ENCODE peak calls at places on chromosomes 16 and 17, in eight cellular contexts. One of them, this sample, is unnamed.

GRCh38 chr16:58087209-58087913 is 41.8 kb downstream of the CFAP20 start:
- DNase-seq in RWPE1: no peak
- DNase-seq in astrocyte of the spinal cord: no peak
- DNase-seq in heart left ventricle: no peak
- DNase-seq in SK-N-SH: no peak
- DNase-seq in heart right ventricle: no peak
- DNase-seq in body of pancreas: no peak
- DNase-seq in activated B cell treated with CpG ODN at 0.5 μM for 24 hours: no peak
- DNase-seq in this sample: no peak

GRCh38 chr17:38958326-38958725 is 8.9 kb downstream of the FBXO47 start:
- DNase-seq in RWPE1: no peak
- DNase-seq in astrocyte of the spinal cord: peak; percentile 43
- DNase-seq in heart left ventricle: no peak
- DNase-seq in SK-N-SH: no peak
- DNase-seq in heart right ventricle: no peak
- DNase-seq in body of pancreas: no peak
- DNase-seq in activated B cell treated with CpG ODN at 0.5 μM for 24 hours: no peak
- DNase-seq in this sample: no peak

GRCh38 chr17:67136191-67137025 is 92.1 kb downstream of the CACNG1 start:
- DNase-seq in RWPE1: no peak
- DNase-seq in astrocyte of the spinal cord: no peak
- DNase-seq in heart left ventricle: no peak
- DNase-seq in SK-N-SH: no peak
- DNase-seq in heart right ventricle: no peak
- DNase-seq in body of pancreas: no peak
- DNase-seq in activated B cell treated with CpG ODN at 0.5 μM for 24 hours: no peak
- DNase-seq in this sample: no peak

GRCh38 chr16:16109453-16110110 is 113.7 kb downstream of the ABCC6 start:
- DNase-seq in RWPE1: no peak
- DNase-seq in astrocyte of the spinal cord: no peak
- DNase-seq in heart left ventricle: no peak
- DNase-seq in SK-N-SH: no peak
- DNase-seq in heart right ventricle: no peak
- DNase-seq in body of pancreas: peak; percentile 59
- DNase-seq in activated B cell treated with CpG ODN at 0.5 μM for 24 hours: no peak
- DNase-seq in this sample: no peak

GRCh38 chr16:72939247-72939646 is 108.7 kb downstream of the ZFHX3 start:
- DNase-seq in RWPE1: peak; percentile 17
- DNase-seq in astrocyte of the spinal cord: peak; percentile 70
- DNase-seq in heart left ventricle: no peak
- DNase-seq in SK-N-SH: no peak
- DNase-seq in heart right ventricle: no peak
- DNase-seq in body of pancreas: no peak
- DNase-seq in activated B cell treated with CpG ODN at 0.5 μM for 24 hours: no peak
- DNase-seq in this sample: no peak

GRCh38 chr16:35798885-35799426 is 2339.5 kb downstream of the TP53TG3F start:
- DNase-seq in RWPE1: no peak
- DNase-seq in astrocyte of the spinal cord: no peak
- DNase-seq in heart left ventricle: peak; percentile 74
- DNase-seq in SK-N-SH: no peak
- DNase-seq in heart right ventricle: peak; percentile 71
- DNase-seq in body of pancreas: no peak
- DNase-seq in activated B cell treated with CpG ODN at 0.5 μM for 24 hours: no peak
- DNase-seq in this sample: no peak

GRCh38 chr16:58345574-58346354 is 46.5 kb upstream of the GINS3 start:
- DNase-seq in RWPE1: no peak
- DNase-seq in astrocyte of the spinal cord: no peak
- DNase-seq in heart left ventricle: no peak
- DNase-seq in SK-N-SH: no peak
- DNase-seq in heart right ventricle: no peak
- DNase-seq in body of pancreas: no peak
- DNase-seq in activated B cell treated with CpG ODN at 0.5 μM for 24 hours: no peak
- DNase-seq in this sample: no peak

GRCh38 chr17:79944251-79944812 is 91.3 kb downstream of the TBC1D16 start:
- DNase-seq in RWPE1: no peak
- DNase-seq in astrocyte of the spinal cord: no peak
- DNase-seq in heart left ventricle: no peak
- DNase-seq in SK-N-SH: peak; percentile 43
- DNase-seq in heart right ventricle: no peak
- DNase-seq in body of pancreas: no peak
- DNase-seq in activated B cell treated with CpG ODN at 0.5 μM for 24 hours: peak; percentile 14
- DNase-seq in this sample: no peak

GRCh38 chr17:28942925-28943324 is 8.4 kb downstream of the PHF12 start:
- DNase-seq in RWPE1: no peak
- DNase-seq in astrocyte of the spinal cord: no peak
- DNase-seq in heart left ventricle: no peak
- DNase-seq in SK-N-SH: no peak
- DNase-seq in heart right ventricle: no peak
- DNase-seq in body of pancreas: no peak
- DNase-seq in activated B cell treated with CpG ODN at 0.5 μM for 24 hours: no peak
- DNase-seq in this sample: no peak

GRCh38 chr17:29133146-29133713 is 47.0 kb downstream of the MYO18A start:
- DNase-seq in RWPE1: no peak
- DNase-seq in astrocyte of the spinal cord: peak; percentile 71
- DNase-seq in heart left ventricle: no peak
- DNase-seq in SK-N-SH: no peak
- DNase-seq in heart right ventricle: no peak
- DNase-seq in body of pancreas: no peak
- DNase-seq in activated B cell treated with CpG ODN at 0.5 μM for 24 hours: no peak
- DNase-seq in this sample: no peak

GRCh38 chr17:17426184-17426583 is 50.6 kb upstream of the MED9 start:
- DNase-seq in RWPE1: no peak
- DNase-seq in astrocyte of the spinal cord: no peak
- DNase-seq in heart left ventricle: no peak
- DNase-seq in SK-N-SH: no peak
- DNase-seq in heart right ventricle: no peak
- DNase-seq in body of pancreas: no peak
- DNase-seq in activated B cell treated with CpG ODN at 0.5 μM for 24 hours: no peak
- DNase-seq in this sample: no peak

GRCh38 chr17:49995055-49995738 is at the start of gene DLX3:
- DNase-seq in RWPE1: peak; percentile 86
- DNase-seq in astrocyte of the spinal cord: peak; percentile 48
- DNase-seq in heart left ventricle: peak; percentile 85
- DNase-seq in SK-N-SH: peak; percentile 81
- DNase-seq in heart right ventricle: peak; percentile 71
- DNase-seq in body of pancreas: peak; percentile 81
- DNase-seq in activated B cell treated with CpG ODN at 0.5 μM for 24 hours: no peak
- DNase-seq in this sample: no peak

GRCh38 chr17:57679356-57679755 is 65.7 kb downstream of the CCDC182 start:
- DNase-seq in RWPE1: no peak
- DNase-seq in astrocyte of the spinal cord: no peak
- DNase-seq in heart left ventricle: no peak
- DNase-seq in SK-N-SH: no peak
- DNase-seq in heart right ventricle: no peak
- DNase-seq in body of pancreas: no peak
- DNase-seq in activated B cell treated with CpG ODN at 0.5 μM for 24 hours: no peak
- DNase-seq in this sample: no peak

GRCh38 chr17:57677301-57677700 is 67.8 kb downstream of the CCDC182 start:
- DNase-seq in RWPE1: no peak
- DNase-seq in astrocyte of the spinal cord: no peak
- DNase-seq in heart left ventricle: no peak
- DNase-seq in SK-N-SH: no peak
- DNase-seq in heart right ventricle: no peak
- DNase-seq in body of pancreas: no peak
- DNase-seq in activated B cell treated with CpG ODN at 0.5 μM for 24 hours: no peak
- DNase-seq in this sample: no peak

GRCh38 chr17:57679906-57680695 is 65.0 kb downstream of the CCDC182 start:
- DNase-seq in RWPE1: no peak
- DNase-seq in astrocyte of the spinal cord: no peak
- DNase-seq in heart left ventricle: no peak
- DNase-seq in SK-N-SH: no peak
- DNase-seq in heart right ventricle: no peak
- DNase-seq in body of pancreas: no peak
- DNase-seq in activated B cell treated with CpG ODN at 0.5 μM for 24 hours: no peak
- DNase-seq in this sample: no peak

GRCh38 chr17:57677858-57678257 is 67.2 kb downstream of the CCDC182 start:
- DNase-seq in RWPE1: no peak
- DNase-seq in astrocyte of the spinal cord: no peak
- DNase-seq in heart left ventricle: no peak
- DNase-seq in SK-N-SH: no peak
- DNase-seq in heart right ventricle: no peak
- DNase-seq in body of pancreas: no peak
- DNase-seq in activated B cell treated with CpG ODN at 0.5 μM for 24 hours: no peak
- DNase-seq in this sample: no peak

DNA sequence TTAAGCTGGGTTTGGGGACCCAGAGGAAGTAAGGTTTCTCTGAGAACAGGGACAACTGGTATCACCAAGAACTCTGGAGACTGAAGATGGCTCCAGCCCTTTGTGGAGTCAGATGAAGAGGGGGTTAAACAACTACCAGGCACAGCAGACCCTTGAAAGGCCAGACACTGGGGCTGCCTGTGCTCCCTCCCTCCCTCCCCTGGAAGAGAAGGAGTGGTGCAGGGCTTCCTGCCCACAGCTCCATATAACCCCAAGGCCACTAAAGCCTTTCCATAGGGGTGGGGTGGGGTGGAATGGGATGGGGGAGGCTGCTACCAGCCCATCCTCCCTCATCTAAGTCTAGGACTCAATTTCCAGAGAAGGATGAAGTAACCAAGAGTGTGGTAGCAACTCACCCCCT is 66.7 kb downstream of the CCDC182 start:
- DNase-seq in RWPE1: no peak
- DNase-seq in astrocyte of the spinal cord: no peak
- DNase-seq in heart left ventricle: no peak
- DNase-seq in SK-N-SH: no peak
- DNase-seq in heart right ventricle: no peak
- DNase-seq in body of pancreas: no peak
- DNase-seq in activated B cell treated with CpG ODN at 0.5 μM for 24 hours: no peak
- DNase-seq in this sample: no peak
- TF ChIP-seq CTCF in RWPE1: no peak
- TF ChIP-seq CTCF in astrocyte of the spinal cord: no peak
- TF ChIP-seq CTCF in heart left ventricle: no peak
- TF ChIP-seq CTCF in SK-N-SH: no peak
- TF ChIP-seq CTCF in heart right ventricle: no peak
- TF ChIP-seq CTCF in body of pancreas: no peak
- TF ChIP-seq CTCF in activated B cell treated with CpG ODN at 0.5 μM for 24 hours: no peak
- TF ChIP-seq CTCF in this sample: no peak

GRCh38 chr17:57889892-57890856 is 40.3 kb upstream of the MRPS23 start:
- DNase-seq in RWPE1: peak; percentile 87
- DNase-seq in astrocyte of the spinal cord: peak; percentile 86
- DNase-seq in heart left ventricle: peak; percentile 93
- DNase-seq in SK-N-SH: peak; percentile 66
- DNase-seq in heart right ventricle: peak; percentile 91
- DNase-seq in body of pancreas: peak; percentile 98
- DNase-seq in activated B cell treated with CpG ODN at 0.5 μM for 24 hours: no peak
- DNase-seq in this sample: no peak
- TF ChIP-seq CTCF in RWPE1: no peak
- TF ChIP-seq CTCF in astrocyte of the spinal cord: no peak
- TF ChIP-seq CTCF in heart left ventricle: no peak
- TF ChIP-seq CTCF in SK-N-SH: peak; percentile 14
- TF ChIP-seq CTCF in heart right ventricle: no peak
- TF ChIP-seq CTCF in body of pancreas: no peak
- TF ChIP-seq CTCF in activated B cell treated with CpG ODN at 0.5 μM for 24 hours: no peak
- TF ChIP-seq CTCF in this sample: no peak

DNA sequence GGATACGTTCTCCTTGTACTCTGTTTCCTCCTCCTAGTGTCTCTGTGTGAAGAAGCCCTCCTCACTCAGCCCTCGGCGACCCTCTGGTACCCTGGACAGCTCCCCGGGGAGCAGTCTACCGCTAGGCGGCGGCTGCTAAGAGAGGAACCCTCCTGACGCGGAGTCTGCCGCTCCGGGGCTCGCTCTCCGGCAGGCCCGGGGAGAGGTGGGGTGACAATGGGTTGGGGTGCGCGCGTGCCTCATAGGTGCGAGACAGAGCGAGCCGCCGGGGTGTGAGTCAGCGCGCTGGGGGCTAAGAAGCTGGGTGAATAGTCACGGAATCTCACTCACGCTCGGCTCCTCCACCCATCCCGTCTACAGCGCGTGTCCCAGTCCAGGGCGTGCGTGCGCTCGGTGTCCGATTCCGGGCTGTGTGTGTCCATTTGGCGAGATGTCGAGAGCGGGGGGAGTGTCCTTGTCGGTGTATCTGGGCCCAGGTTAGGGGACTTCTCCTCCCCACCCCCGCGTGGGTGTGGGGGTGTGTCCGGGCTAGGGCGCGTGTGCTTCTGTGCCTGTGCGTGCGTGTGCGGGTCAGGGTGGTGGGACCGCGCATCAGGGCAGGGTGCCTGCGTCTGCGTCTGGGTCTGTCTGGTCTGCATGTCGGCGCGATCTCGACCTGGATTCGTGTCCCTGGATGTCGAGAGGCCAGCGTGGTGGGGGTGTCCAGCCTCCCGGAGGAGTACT is 578 bp upstream of the HS3ST2 start:
- DNase-seq in RWPE1: peak; percentile 65
- DNase-seq in astrocyte of the spinal cord: peak; percentile 21
- DNase-seq in heart left ventricle: peak; percentile 74
- DNase-seq in SK-N-SH: peak; percentile 84
- DNase-seq in heart right ventricle: peak; percentile 56
- DNase-seq in body of pancreas: no peak
- DNase-seq in activated B cell treated with CpG ODN at 0.5 μM for 24 hours: no peak
- DNase-seq in this sample: peak; percentile 12
- TF ChIP-seq CTCF in RWPE1: peak; percentile 72
- TF ChIP-seq CTCF in astrocyte of the spinal cord: peak; percentile 71
- TF ChIP-seq CTCF in heart left ventricle: peak; percentile 33
- TF ChIP-seq CTCF in SK-N-SH: peak; percentile 74
- TF ChIP-seq CTCF in heart right ventricle: peak; percentile 63
- TF ChIP-seq CTCF in body of pancreas: peak; percentile 26
- TF ChIP-seq CTCF in activated B cell treated with CpG ODN at 0.5 μM for 24 hours: no peak
- TF ChIP-seq CTCF in this sample: peak; percentile 27

DNA sequence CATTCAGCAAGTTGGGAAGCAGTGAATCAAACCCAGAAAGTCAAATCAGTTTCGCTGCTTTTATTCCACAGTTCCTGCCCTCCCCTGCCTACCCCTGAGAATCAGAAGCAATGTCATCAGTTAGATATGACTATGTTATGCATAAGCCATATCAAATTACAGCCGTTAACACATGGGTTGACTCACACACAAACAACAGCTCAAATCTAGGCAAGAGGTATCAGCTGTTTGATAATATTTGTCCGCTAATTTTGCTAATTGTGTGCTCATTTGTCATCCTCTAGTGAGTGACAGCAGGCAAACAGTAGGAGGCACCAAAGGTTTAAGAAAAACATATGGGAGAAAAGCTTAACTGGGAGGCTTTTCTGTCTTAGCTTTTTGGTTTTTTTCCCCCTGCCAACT is 327.4 kb upstream of the CCL2 start:
- DNase-seq in RWPE1: peak; percentile 60
- DNase-seq in astrocyte of the spinal cord: no peak
- DNase-seq in heart left ventricle: no peak
- DNase-seq in SK-N-SH: peak; percentile 39
- DNase-seq in heart right ventricle: no peak
- DNase-seq in body of pancreas: no peak
- DNase-seq in activated B cell treated with CpG ODN at 0.5 μM for 24 hours: no peak
- DNase-seq in this sample: peak; percentile 20
- TF ChIP-seq CTCF in RWPE1: no peak
- TF ChIP-seq CTCF in astrocyte of the spinal cord: no peak
- TF ChIP-seq CTCF in heart left ventricle: no peak
- TF ChIP-seq CTCF in SK-N-SH: peak; percentile 22
- TF ChIP-seq CTCF in heart right ventricle: peak; percentile 35
- TF ChIP-seq CTCF in body of pancreas: peak; percentile 38
- TF ChIP-seq CTCF in activated B cell treated with CpG ODN at 0.5 μM for 24 hours: no peak
- TF ChIP-seq CTCF in this sample: peak; percentile 51

GRCh38 chr16:84970447-84971127 is 40.7 kb downstream of the ZDHHC7 start:
- DNase-seq in RWPE1: peak; percentile 72
- DNase-seq in astrocyte of the spinal cord: peak; percentile 75
- DNase-seq in heart left ventricle: peak; percentile 90
- DNase-seq in SK-N-SH: peak; percentile 85
- DNase-seq in heart right ventricle: peak; percentile 86
- DNase-seq in body of pancreas: peak; percentile 84
- DNase-seq in activated B cell treated with CpG ODN at 0.5 μM for 24 hours: peak; percentile 65
- DNase-seq in this sample: peak; percentile 89
- TF ChIP-seq CTCF in RWPE1: peak; percentile 93
- TF ChIP-seq CTCF in astrocyte of the spinal cord: peak; percentile 84
- TF ChIP-seq CTCF in heart left ventricle: peak; percentile 91
- TF ChIP-seq CTCF in SK-N-SH: peak; percentile 97
- TF ChIP-seq CTCF in heart right ventricle: peak; percentile 95
- TF ChIP-seq CTCF in body of pancreas: peak; percentile 95
- TF ChIP-seq CTCF in activated B cell treated with CpG ODN at 0.5 μM for 24 hours: peak; percentile 53
- TF ChIP-seq CTCF in this sample: peak; percentile 88

This sample was measured in GM12865.